ENCODE peak calls at places on chromosomes 12 and 14, in ten cellular contexts. C is ascending aorta, O is prostate gland, Q is fibroblast of pulmonary artery, V is nephron progenitor cell, P is hepatocyte, M is astrocyte of the cerebellum, H is upper lobe of right lung, G is GM06990, L is AG04450. B is an unnamed sample.

GRCh38 chr14:72822946-72823611 is 70.8 kb downstream of the DPF3 start:
- DNase-seq in C (no peak), O (no peak), Q (peak), V (no peak), P (no peak), M (no peak), H (no peak), G (no peak), L (no peak), B (no peak)

GRCh38 chr12:131229426-131230339 is 276.0 kb downstream of the ADGRD1 start:
- DNase-seq in C (no peak), O (no peak), Q (no peak), V (no peak), P (peak), M (no peak), H (peak), G (no peak), L (no peak), B (no peak)

GRCh38 chr12:105477873-105478272 is 147.4 kb downstream of the C12orf75 start:
- DNase-seq in C (no peak), O (no peak), Q (no peak), V (no peak), P (no peak), M (no peak), H (no peak), G (no peak), L (no peak), B (no peak)

GRCh38 chr14:71855399-71856036 is 76.7 kb upstream of the RGS6 start:
- DNase-seq in C (peak), O (no peak), Q (peak), V (peak), P (peak), M (peak), H (peak), G (peak), L (peak), B (peak)

GRCh38 chr14:90697146-90697545 is 119.1 kb downstream of the TTC7B start:
- DNase-seq in C (no peak), O (no peak), Q (no peak), V (no peak), P (no peak), M (no peak), H (no peak), G (no peak), L (no peak), B (no peak)

GRCh38 chr12:125014526-125014925 is 21.1 kb downstream of the BRI3BP start:
- DNase-seq in C (no peak), O (no peak), Q (no peak), V (no peak), P (no peak), M (no peak), H (no peak), G (no peak), L (no peak), B (no peak)

GRCh38 chr12:64039285-64039871 is 182.7 kb downstream of the KICS2 start:
- DNase-seq in C (no peak), O (peak), Q (peak), V (no peak), P (no peak), M (peak), H (no peak), G (no peak), L (peak), B (no peak)

GRCh38 chr12:102119674-102120563 is at the start of the genes NUP37 and PARPBP:
- DNase-seq in C (peak), O (peak), Q (peak), V (peak), P (peak), M (peak), H (peak), G (peak), L (peak), B (peak)

GRCh38 chr12:11730299-11731041 is 81.0 kb downstream of the ETV6 start:
- DNase-seq in C (no peak), O (peak), Q (no peak), V (no peak), P (peak), M (no peak), H (no peak), G (peak), L (no peak), B (no peak)

GRCh38 chr12:62676521-62677307 is 210.1 kb downstream of the MON2 start:
- DNase-seq in C (no peak), O (no peak), Q (no peak), V (no peak), P (no peak), M (no peak), H (no peak), G (no peak), L (no peak), B (no peak)

GRCh38 chr14:99727096-99727870 is 43.2 kb downstream of the CYP46A1 start:
- DNase-seq in C (peak), O (no peak), Q (no peak), V (no peak), P (no peak), M (no peak), H (peak), G (no peak), L (no peak), B (no peak)

GRCh38 chr12:28742791-28743190 is 406.3 kb upstream of the FAR2 start:
- DNase-seq in C (no peak), O (no peak), Q (no peak), V (no peak), P (no peak), M (no peak), H (no peak), G (no peak), L (no peak), B (no peak)

GRCh38 chr12:76449572-76449971 is 101.4 kb upstream of the BBS10 start:
- DNase-seq in C (no peak), O (no peak), Q (peak), V (no peak), P (no peak), M (no peak), H (no peak), G (no peak), L (no peak), B (no peak)

GRCh38 chr14:104676694-104677505 is 12.5 kb upstream of the INF2 start:
- DNase-seq in C (peak), O (no peak), Q (no peak), V (peak), P (peak), M (no peak), H (peak), G (peak), L (no peak), B (peak)

GRCh38 chr12:78797201-78797931 is 67.2 kb upstream of the SYT1 start:
- DNase-seq in C (no peak), O (no peak), Q (peak), V (no peak), P (no peak), M (peak), H (no peak), G (no peak), L (peak), B (no peak)

GRCh38 chr14:102182901-102183619 is 43.4 kb downstream of the WDR20 start:
- DNase-seq in C (no peak), O (no peak), Q (no peak), V (no peak), P (no peak), M (no peak), H (no peak), G (no peak), L (no peak), B (no peak)

GRCh38 chr14:67650161-67650560 is 24.3 kb downstream of the VTI1B start:
- DNase-seq in C (no peak), O (no peak), Q (no peak), V (no peak), P (no peak), M (no peak), H (no peak), G (no peak), L (no peak), B (no peak)

GRCh38 chr12:85568395-85569103 is 267.7 kb downstream of the RASSF9 start:
- DNase-seq in C (no peak), O (no peak), Q (no peak), V (no peak), P (no peak), M (no peak), H (no peak), G (no peak), L (no peak), B (no peak)

GRCh38 chr12:88420460-88420859 is 159.8 kb downstream of the KITLG start:
- DNase-seq in C (no peak), O (no peak), Q (peak), V (no peak), P (no peak), M (peak), H (no peak), G (no peak), L (peak), B (no peak)

GRCh38 chr14:89625208-89625987 is 208.4 kb upstream of the FOXN3 start:
- DNase-seq in C (no peak), O (no peak), Q (peak), V (no peak), P (peak), M (peak), H (no peak), G (no peak), L (no peak), B (no peak)

GRCh38 chr14:28759056-28759657 is 7.4 kb upstream of the FOXG1 start:
- DNase-seq in C (no peak), O (no peak), Q (no peak), V (no peak), P (no peak), M (no peak), H (no peak), G (no peak), L (no peak), B (peak)

GRCh38 chr12:113007166-113007565 is 28.8 kb downstream of the OAS2 start:
- DNase-seq in C (peak), O (no peak), Q (peak), V (no peak), P (no peak), M (peak), H (no peak), G (no peak), L (no peak), B (no peak)

GRCh38 chr12:67911293-67911637 is 78.0 kb upstream of the IFNG-AS1 start:
- DNase-seq in C (no peak), O (no peak), Q (peak), V (no peak), P (no peak), M (no peak), H (no peak), G (no peak), L (no peak), B (no peak)

GRCh38 chr14:92747701-92748258 is 647 bp downstream of the LGMN start:
- DNase-seq in C (no peak), O (peak), Q (peak), V (no peak), P (peak), M (no peak), H (no peak), G (no peak), L (no peak), B (no peak)

DNA sequence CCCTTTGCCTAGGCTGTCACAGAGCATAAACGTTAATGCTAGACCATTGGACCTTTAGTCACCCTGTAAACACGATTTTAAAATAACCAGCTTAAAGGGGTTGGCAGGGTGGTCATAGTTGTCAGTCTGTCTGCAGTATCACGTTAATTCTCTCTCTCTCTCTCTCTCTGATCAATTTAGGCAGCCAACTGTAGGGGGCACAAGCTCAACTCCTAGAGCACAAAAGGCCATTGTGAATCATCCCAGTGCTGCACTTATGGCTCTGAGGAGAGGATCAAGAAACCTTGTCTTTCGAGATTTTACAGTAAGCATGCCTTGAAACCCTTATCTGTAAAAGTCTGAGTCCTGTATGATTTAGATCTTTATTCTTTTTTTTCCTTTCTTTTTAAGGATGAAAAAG is 97.1 kb downstream of the SCAF11 start:
- DNase-seq in C (no peak), O (no peak), Q (peak), V (no peak), P (no peak), M (no peak), H (no peak), G (no peak), L (no peak), B (no peak)
- TF ChIP-seq CTCF in C (no peak), O (no peak), Q (peak), V (no peak), P (no peak), M (peak), H (no peak), G (no peak), L (peak), B (no peak)

GRCh38 chr12:2959508-2960431 is 573 bp downstream of the TEAD4 start:
- DNase-seq in C (peak), O (peak), Q (peak), V (peak), P (peak), M (no peak), H (peak), G (no peak), L (no peak), B (peak)

GRCh38 chr12:2960996-2961616 is 1.9 kb downstream of the TEAD4 start:
- DNase-seq in C (no peak), O (no peak), Q (no peak), V (no peak), P (no peak), M (no peak), H (no peak), G (no peak), L (no peak), B (no peak)

GRCh38 chr12:2963154-2963759 is 4.1 kb downstream of the TEAD4 start:
- DNase-seq in C (no peak), O (no peak), Q (no peak), V (peak), P (no peak), M (no peak), H (no peak), G (no peak), L (no peak), B (no peak)

GRCh38 chr12:2960432-2960956 is 1.3 kb downstream of the TEAD4 start:
- DNase-seq in C (no peak), O (no peak), Q (peak), V (peak), P (peak), M (no peak), H (no peak), G (no peak), L (no peak), B (peak)

GRCh38 chr12:2961705-2962104 is 2.5 kb downstream of the TEAD4 start:
- DNase-seq in C (no peak), O (no peak), Q (no peak), V (no peak), P (no peak), M (no peak), H (no peak), G (no peak), L (no peak), B (no peak)
- TF ChIP-seq CTCF in C (no peak), O (no peak), Q (no peak), V (no peak), P (no peak), M (no peak), H (no peak), G (no peak), L (no peak), B (no peak)

GRCh38 chr12:100138048-100138907 is 4.4 kb downstream of the BLTP3B start:
- DNase-seq in C (no peak), O (no peak), Q (peak), V (no peak), P (no peak), M (no peak), H (no peak), G (no peak), L (no peak), B (no peak)
- TF ChIP-seq CTCF in C (no peak), O (no peak), Q (peak), V (no peak), P (peak), M (peak), H (peak), G (peak), L (peak), B (no peak)

GRCh38 chr14:54225457-54225856 is 171.3 kb upstream of the CDKN3 start:
- DNase-seq in C (no peak), O (no peak), Q (no peak), V (no peak), P (no peak), M (no peak), H (no peak), G (no peak), L (no peak), B (no peak)

GRCh38 chr14:54226103-54226502 is 170.7 kb upstream of the CDKN3 start:
- DNase-seq in C (no peak), O (no peak), Q (peak), V (no peak), P (no peak), M (no peak), H (no peak), G (no peak), L (no peak), B (no peak)

GRCh38 chr14:54221971-54222370 is 174.8 kb upstream of the CDKN3 start:
- DNase-seq in C (no peak), O (no peak), Q (no peak), V (no peak), P (no peak), M (no peak), H (no peak), G (no peak), L (no peak), B (no peak)

GRCh38 chr14:54221432-54221803 is 175.4 kb upstream of the CDKN3 start:
- DNase-seq in C (no peak), O (no peak), Q (no peak), V (no peak), P (no peak), M (no peak), H (no peak), G (no peak), L (no peak), B (no peak)

DNA sequence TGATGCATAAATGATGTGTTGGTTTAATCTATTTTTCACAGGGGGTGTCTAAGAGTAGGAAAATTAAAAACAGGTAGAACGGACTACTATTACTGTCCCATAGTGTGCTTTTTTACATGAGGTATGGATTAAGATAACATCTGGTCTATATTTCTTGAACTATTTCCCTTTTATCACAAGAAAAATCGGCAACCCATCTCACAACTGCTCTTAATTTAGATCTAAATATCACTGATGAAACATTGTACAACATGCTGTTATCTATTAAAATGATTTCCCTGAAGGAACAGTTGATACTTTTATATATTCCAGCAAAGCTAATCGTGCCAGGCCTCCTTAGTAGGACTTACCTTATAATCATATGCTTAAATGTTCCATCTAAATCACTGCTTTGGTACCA is 172.8 kb upstream of the CDKN3 start:
- DNase-seq in C (no peak), O (no peak), Q (no peak), V (no peak), P (no peak), M (no peak), H (no peak), G (no peak), L (no peak), B (no peak)
- TF ChIP-seq CTCF in C (no peak), O (no peak), Q (no peak), V (no peak), P (no peak), M (no peak), H (no peak), G (no peak), L (no peak), B (no peak)

GRCh38 chr12:6667559-6668210 is 4.8 kb upstream of the ING4 start:
- DNase-seq in C (no peak), O (no peak), Q (no peak), V (no peak), P (peak), M (no peak), H (no peak), G (no peak), L (no peak), B (no peak)
- TF ChIP-seq CTCF in C (no peak), O (no peak), Q (peak), V (no peak), P (peak), M (peak), H (peak), G (peak), L (no peak), B (peak)

GRCh38 chr14:30751646-30752416 is 122.5 kb upstream of the COCH start:
- DNase-seq in C (no peak), O (no peak), Q (no peak), V (no peak), P (no peak), M (no peak), H (no peak), G (no peak), L (no peak), B (no peak)
- TF ChIP-seq CTCF in C (no peak), O (no peak), Q (no peak), V (no peak), P (no peak), M (no peak), H (no peak), G (peak), L (no peak), B (no peak)

DNA sequence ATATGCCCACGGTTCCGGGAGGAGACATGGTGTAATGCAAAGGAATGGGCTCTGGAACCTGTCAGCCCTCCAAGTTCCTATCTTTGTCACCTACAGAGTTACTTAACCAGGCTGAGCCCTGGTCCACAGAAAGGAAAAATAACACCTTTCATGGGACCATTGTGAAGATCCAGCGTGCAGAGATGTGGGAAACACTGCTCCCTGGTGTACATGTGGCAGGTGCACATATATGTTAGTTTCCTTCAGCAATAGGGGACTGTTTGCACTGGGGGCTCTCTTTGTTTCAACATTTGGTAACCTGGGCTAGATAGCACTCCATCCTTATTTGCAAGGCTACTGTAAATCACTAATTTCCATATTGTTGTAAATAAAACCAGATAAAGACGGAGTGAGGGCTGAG is 72.3 kb downstream of the ANO2 start:
- DNase-seq in C (no peak), O (no peak), Q (no peak), V (peak), P (peak), M (no peak), H (no peak), G (no peak), L (no peak), B (no peak)
- TF ChIP-seq CTCF in C (no peak), O (no peak), Q (no peak), V (peak), P (peak), M (peak), H (no peak), G (peak), L (peak), B (peak)

DNA sequence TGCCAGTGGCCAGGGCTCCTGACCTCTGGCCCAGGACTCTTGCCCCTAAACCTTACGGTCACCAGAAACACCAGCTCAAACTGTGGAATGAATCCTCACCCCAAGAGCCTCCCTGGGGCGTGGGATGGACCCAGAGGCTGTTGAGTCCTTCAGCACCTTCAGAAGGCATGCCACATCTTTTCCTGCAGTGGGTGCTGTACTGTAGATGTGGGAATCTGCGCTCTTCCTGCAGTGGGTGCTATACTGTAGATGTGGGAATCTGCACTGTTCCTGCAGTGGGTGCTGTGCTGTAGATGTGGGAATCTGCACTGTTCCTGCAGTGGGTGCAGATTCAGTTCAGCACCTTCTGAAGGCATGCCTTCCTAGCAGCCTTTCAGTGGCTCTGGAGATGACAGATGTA is 1.2 kb downstream of the KRT82 start:
- DNase-seq in C (no peak), O (no peak), Q (no peak), V (no peak), P (no peak), M (no peak), H (no peak), G (no peak), L (no peak), B (no peak)
- TF ChIP-seq CTCF in C (no peak), O (no peak), Q (peak), V (no peak), P (no peak), M (no peak), H (no peak), G (no peak), L (no peak), B (no peak)

GRCh38 chr12:109449845-109450532 is 27.1 kb downstream of the KCTD10 start:
- DNase-seq in C (no peak), O (no peak), Q (no peak), V (no peak), P (no peak), M (no peak), H (no peak), G (no peak), L (no peak), B (no peak)
- TF ChIP-seq CTCF in C (no peak), O (no peak), Q (peak), V (no peak), P (no peak), M (no peak), H (no peak), G (peak), L (no peak), B (no peak)

B was measured in GM20000.